ENCODE peak calls at places on chromosomes 4 and X, in five cellular contexts. P, T, J, A and H are unnamed samples. For H3K36me3, the result is how much of the 10 kb centered on the place peaks cover.

GRCh38 chrX:69503835-69504625 is at the start of gene NALF2:
- DNase-seq in P (peak), T (peak), J (peak), A (peak), H (peak)

GRCh38 chrX:70613295-70613694 is 168.7 kb downstream of the DLG3 start:
- DNase-seq in P (peak), T (no peak), J (no peak), A (no peak), H (no peak)

GRCh38 chr4:8840006-8840793 is 31.4 kb downstream of the HMX1 start:
- DNase-seq in P (no peak), T (no peak), J (peak), A (peak), H (no peak)

GRCh38 chr4:3468154-3468553 is 5.0 kb downstream of the DOK7 start:
- DNase-seq in P (no peak), T (peak), J (no peak), A (no peak), H (no peak)

GRCh38 chr4:102586002-102586643 is 85.0 kb downstream of the NFKB1 start:
- DNase-seq in P (no peak), T (no peak), J (no peak), A (no peak), H (no peak)

GRCh38 chr4:139550724-139551429 is 5.1 kb downstream of the SETD7 start:
- DNase-seq in P (peak), T (peak), J (peak), A (no peak), H (peak)

GRCh38 chr4:73434311-73434710 is 1.7 kb upstream of the AFP start:
- DNase-seq in P (peak), T (peak), J (no peak), A (no peak), H (no peak)

GRCh38 chrX:135086197-135086854 is 34.0 kb downstream of the ETDB start:
- DNase-seq in P (peak), T (peak), J (peak), A (no peak), H (no peak)

GRCh38 chr4:152825336-152825735 is 45.6 kb downstream of the ARFIP1 start:
- DNase-seq in P (no peak), T (no peak), J (no peak), A (no peak), H (no peak)

GRCh38 chr4:74428278-74428677 is 16.7 kb upstream of the AREG start:
- DNase-seq in P (peak), T (no peak), J (no peak), A (no peak), H (no peak)

GRCh38 chrX:150934453-150934852 is 36.0 kb upstream of the CD99L2 start:
- DNase-seq in P (peak), T (peak), J (no peak), A (no peak), H (no peak)

GRCh38 chrX:50704360-50704759 is 109.6 kb downstream of the SHROOM4 start:
- DNase-seq in P (peak), T (no peak), J (no peak), A (no peak), H (no peak)

GRCh38 chrX:136262812-136263315 is 11.7 kb upstream of the MAP7D3 start:
- DNase-seq in P (no peak), T (no peak), J (no peak), A (no peak), H (no peak)

DNA sequence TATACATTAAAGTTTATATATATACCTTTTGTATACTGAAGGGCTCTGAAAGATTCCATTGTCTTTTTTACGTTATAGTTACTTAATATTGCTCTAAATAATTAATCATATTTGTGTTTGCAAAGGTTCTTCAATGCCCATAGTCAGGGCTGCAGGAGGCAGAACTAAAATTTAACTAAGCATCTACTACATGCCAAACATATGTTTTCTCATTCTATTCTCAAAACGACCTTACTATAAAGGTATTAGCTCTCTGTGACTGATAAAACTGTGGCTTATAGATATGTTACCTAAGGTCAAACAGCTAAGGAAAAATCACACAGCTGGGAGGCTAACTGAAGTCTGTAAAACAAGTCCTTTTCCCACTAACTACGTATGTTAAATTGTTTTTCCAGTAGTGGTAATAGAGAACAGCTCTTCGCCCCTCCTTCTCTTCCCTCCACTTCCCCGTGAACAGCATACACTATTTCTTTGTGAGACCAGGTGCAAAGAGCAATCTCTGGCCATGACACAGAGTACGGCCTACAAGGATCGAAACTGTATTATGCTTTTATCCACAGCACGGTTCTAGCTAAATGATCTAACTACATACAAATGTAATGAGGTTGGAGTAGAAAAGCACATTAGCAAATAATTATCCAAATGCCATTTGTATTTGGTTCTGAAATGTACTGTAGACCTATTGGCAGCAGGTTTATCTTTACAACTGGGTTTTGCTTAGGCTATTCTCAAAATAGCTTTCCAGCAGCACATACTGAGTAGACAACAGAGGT is 1.7 kb downstream of the CNOT6L start:
- DNase-seq in P (no peak), T (no peak), J (peak), A (no peak), H (no peak)
- H3K4me3 ChIP-seq in P (peak), T (peak), J (no peak), A (peak), H (peak)

DNA sequence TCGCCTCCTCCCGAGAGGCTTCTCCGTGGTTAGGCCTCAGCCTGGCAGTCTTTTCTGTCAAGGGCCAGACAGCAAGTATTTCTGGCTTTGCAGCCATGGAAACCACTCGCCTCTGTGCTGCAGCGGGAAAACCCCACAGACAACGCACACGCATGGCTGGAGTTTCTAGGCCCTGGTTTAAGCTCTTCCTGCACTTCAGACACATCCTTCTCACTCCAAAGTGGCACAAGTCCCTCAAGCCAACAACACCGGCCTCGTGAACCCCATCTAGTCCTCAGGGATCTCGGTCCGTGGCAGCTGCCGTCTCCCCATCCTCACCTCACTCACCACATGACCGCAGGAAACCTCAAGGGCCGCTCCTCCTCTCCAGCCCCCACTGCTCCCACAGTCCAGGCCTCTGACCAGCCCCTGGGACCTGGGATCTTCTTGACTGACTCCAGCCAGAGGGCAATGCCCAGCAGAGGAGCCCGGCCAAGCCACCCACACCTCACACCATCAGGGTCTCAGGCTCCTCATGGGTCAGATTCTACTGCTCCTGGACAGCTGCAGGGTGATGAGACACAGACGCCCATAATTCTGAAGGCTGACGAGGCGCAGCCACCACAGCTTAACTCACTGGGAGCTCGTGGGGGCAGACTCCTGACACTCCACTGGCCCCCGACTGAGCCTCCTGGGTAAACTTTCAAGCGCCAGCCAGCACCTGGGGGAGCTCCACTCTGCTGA is 21.7 kb downstream of the LETM1 start:
- DNase-seq in P (no peak), T (no peak), J (no peak), A (no peak), H (no peak)
- H3K27ac ChIP-seq in P (no peak), T (no peak), J (no peak), A (no peak), H (no peak)

GRCh38 chr4:7003879-7004240 is 39.3 kb upstream of the TADA2B start:
- DNase-seq in P (no peak), T (no peak), J (no peak), A (no peak), H (no peak)
- H3K36me3 ChIP-seq in P (half or more), T (under half), J (under half), A (under half), H (half or more)

DNA sequence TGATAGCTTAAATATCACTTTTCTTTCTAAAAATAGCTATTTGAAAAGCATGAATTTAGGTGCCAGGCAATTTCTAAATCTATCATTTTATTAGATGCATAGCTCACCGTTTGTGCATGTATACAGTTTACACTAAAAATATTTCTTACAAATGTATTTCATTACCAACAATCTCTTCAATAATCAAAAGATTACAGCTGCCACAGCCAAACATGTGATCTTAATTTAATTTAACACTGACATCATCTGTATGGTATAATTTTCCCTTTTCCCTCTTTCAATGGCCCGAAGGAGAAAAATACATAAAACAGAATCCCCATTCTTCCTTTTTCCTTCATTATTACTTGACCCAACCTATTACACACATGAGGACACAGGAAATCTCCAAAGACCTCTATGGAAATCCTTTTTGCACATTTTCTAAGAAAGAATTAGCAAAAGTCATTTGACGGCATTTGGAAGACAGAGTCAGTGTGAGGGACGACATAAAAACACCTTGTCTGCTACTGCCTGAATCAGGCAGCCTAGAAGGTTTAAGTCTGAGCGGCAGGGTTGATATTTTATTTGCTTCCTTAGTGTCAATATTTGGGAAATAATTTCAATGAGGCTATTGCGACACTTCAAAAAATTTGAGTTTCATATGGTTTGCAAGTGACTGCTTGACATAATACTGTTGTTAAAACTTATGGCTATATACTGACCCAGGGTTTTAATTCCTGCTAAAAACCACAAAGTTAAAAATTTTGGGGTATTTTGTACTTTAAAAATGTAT is 111.2 kb downstream of the TTC29 start:
- DNase-seq in P (no peak), T (no peak), J (no peak), A (no peak), H (no peak)
- H3K4me3 ChIP-seq in P (no peak), T (no peak), J (no peak), A (no peak), H (no peak)

DNA sequence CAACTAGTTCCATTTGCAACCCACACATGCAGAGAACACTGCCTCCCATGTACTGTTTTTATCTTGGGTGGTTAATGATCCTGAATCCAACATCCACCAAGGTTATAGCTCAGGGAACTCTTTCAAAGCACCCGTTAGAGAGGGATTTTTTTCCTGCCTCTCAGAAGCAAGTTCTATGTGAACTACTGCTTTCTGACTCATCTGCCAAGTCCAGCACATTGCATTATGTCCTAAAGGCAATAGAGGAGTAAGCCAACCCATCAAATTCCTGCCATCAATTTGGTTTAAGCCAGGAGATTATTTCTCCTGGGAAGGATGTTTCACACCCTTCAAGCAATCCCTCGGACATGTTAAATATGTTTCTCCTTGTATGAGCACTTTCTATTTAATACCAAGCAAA is 334.5 kb downstream of the GASK1B start:
- DNase-seq in P (no peak), T (no peak), J (no peak), A (no peak), H (no peak)
- H3K27ac ChIP-seq in P (no peak), T (no peak), J (no peak), A (no peak), H (no peak)

GRCh38 chr4:128854433-128854832 is 44.9 kb downstream of the JADE1 start:
- DNase-seq in P (peak), T (no peak), J (no peak), A (no peak), H (no peak)

GRCh38 chr4:128855656-128856055 is 46.2 kb downstream of the JADE1 start:
- DNase-seq in P (no peak), T (no peak), J (no peak), A (no peak), H (no peak)

GRCh38 chr4:128856246-128856645 is 46.7 kb downstream of the JADE1 start:
- DNase-seq in P (peak), T (no peak), J (no peak), A (no peak), H (no peak)

GRCh38 chr4:128850252-128850651 is 40.8 kb downstream of the JADE1 start:
- DNase-seq in P (no peak), T (no peak), J (no peak), A (no peak), H (no peak)

DNA sequence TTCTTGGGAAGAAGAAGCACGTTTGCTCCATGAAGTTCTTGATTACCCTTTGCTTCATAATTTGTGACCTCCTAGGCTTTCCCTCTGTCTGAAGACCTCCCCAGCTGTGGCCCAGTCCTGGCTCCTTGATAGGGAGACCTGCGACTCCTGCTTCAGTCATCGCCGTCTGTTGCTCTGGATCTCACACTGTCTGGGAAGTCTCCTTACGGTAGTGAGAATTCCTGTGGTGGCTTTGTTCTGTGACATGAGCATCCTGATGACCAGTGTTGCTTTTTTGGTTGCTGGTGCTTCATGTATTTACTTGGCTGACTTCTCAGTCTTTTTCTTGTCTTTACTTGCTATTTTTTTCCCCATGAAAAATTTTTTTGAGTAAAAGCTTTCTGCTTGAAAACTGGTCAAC is 44.2 kb downstream of the JADE1 start:
- DNase-seq in P (peak), T (no peak), J (no peak), A (no peak), H (no peak)
- H3K36me3 ChIP-seq in P (half or more), T (under half), J (half or more), A (under half), H (half or more)

DNA sequence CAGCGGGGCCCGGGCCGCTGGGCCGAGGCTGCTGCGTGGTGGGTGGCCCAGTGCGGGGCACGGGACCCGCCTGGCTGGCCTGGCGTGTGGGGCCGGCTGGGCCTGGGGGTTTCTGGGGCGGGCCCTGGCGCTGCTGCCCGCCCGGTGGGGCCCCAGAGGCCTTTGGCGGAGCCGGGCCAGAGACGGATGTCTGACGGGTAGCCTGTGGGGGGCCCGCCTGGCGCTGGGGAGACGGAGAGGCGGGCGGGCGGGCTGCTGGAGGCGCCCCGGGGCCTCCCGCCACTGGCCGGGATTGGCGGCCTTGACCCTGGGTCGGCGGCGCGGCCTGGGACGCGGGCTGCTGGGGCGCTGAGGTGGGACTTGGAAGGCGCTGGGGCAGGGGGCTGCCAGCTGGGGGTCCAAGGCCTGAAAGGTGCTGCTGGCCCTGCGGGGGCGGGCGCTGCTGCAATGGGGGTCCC is 8.1 kb upstream of the TIMP1 start:
- DNase-seq in P (no peak), T (peak), J (no peak), A (no peak), H (no peak)
- H3K4me3 ChIP-seq in P (no peak), T (peak), J (no peak), A (peak), H (peak)